ENCODE peak calls at places on chromosome 10, in ten cellular contexts. Q is activated CD8-positive, alpha-beta memory T cell treated with anti-CD3 and anti-CD28 coated beads for 1 hour; F is stimulated activated CD4-positive, alpha-beta T cell treated with anti-CD3 and anti-CD28 coated beads, Interleukin-4, amount 100 ng/mL, for 4 hours; T is SHP77; O is GM10248; W is SW480; E is activated gamma-delta T cell treated with Interleukin-2 at 50 U/mL for 16 hours; I is endothelial cell; A is T-helper 22 cell; M is stimulated activated naive B cell treated with anti-CD40 and anti-IgM and Interleukin-4, amounts not matched to agents 10 μg/mL and 1 μg/mL and 100 μg/mL, for 72 hours. Y is an unnamed sample.

GRCh38 chr10:102782698-102783540 is 39.2 kb downstream of the WBP1L start:
- DNase-seq in Q (no peak), F (no peak), T (no peak), O (no peak), W (peak), E (no peak), I (no peak), A (no peak), M (no peak), Y (peak)

GRCh38 chr10:58064714-58065528 is 202.8 kb downstream of the IPMK start:
- DNase-seq in Q (no peak), F (no peak), T (no peak), O (peak), W (peak), E (no peak), I (peak), A (no peak), M (peak), Y (peak)

GRCh38 chr10:102300289-102300843 is 55.0 kb downstream of the GBF1 start:
- DNase-seq in Q (no peak), F (no peak), T (no peak), O (no peak), W (no peak), E (no peak), I (no peak), A (no peak), M (no peak), Y (no peak)

GRCh38 chr10:132958886-132959295 is 16.5 kb upstream of the CFAP46 start:
- DNase-seq in Q (no peak), F (no peak), T (no peak), O (no peak), W (no peak), E (no peak), I (no peak), A (no peak), M (no peak), Y (no peak)

GRCh38 chr10:6607778-6608177 is 27.7 kb upstream of the PRKCQ start:
- DNase-seq in Q (no peak), F (no peak), T (no peak), O (no peak), W (no peak), E (no peak), I (no peak), A (no peak), M (no peak), Y (no peak)

GRCh38 chr10:23047201-23048050 is 48.0 kb upstream of the MSRB2 start:
- DNase-seq in Q (no peak), F (no peak), T (no peak), O (no peak), W (no peak), E (no peak), I (no peak), A (no peak), M (no peak), Y (no peak)

GRCh38 chr10:58385784-58386112 is 538 bp downstream of the TFAM start:
- DNase-seq in Q (no peak), F (no peak), T (no peak), O (peak), W (peak), E (no peak), I (peak), A (no peak), M (no peak), Y (no peak)

GRCh38 chr10:110067960-110068770 is 60.4 kb downstream of the ADD3 start:
- DNase-seq in Q (no peak), F (peak), T (no peak), O (peak), W (no peak), E (no peak), I (no peak), A (peak), M (peak), Y (peak)

Y was measured in MV-4-11.